ENCODE peak calls at places on chromosomes 2 and 18, in four cellular contexts. Z is GM04504, E is fibroblast of lung, C is ELR. S is an unnamed sample.

GRCh38 chr2:169542433-169542832 is 31.2 kb downstream of the FASTKD1 start:
- DNase-seq in Z (no peak), C (no peak), E (no peak), S (no peak)

GRCh38 chr2:37585982-37586621 is 85.3 kb downstream of the CDC42EP3 start:
- DNase-seq in E (peak), Z (peak), C (peak), S (peak)

GRCh38 chr2:67510745-67511144 is 113.6 kb downstream of the ETAA1 start:
- DNase-seq in C (no peak), E (peak), Z (no peak), S (no peak)

GRCh38 chr2:75790121-75790520 is 79.4 kb upstream of the GCFC2 start:
- DNase-seq in C (no peak), Z (no peak), E (no peak), S (no peak)

GRCh38 chr2:162242586-162243304 is 500 bp downstream of the FAP start:
- DNase-seq in E (peak), C (peak), Z (peak), S (peak)

GRCh38 chr2:172427990-172428840 is 829 bp downstream of the ITGA6 start:
- DNase-seq in C (peak), Z (no peak), E (peak), S (no peak)

GRCh38 chr18:75247041-75247551 is 36.5 kb downstream of the TSHZ1 start:
- DNase-seq in E (peak), C (no peak), Z (peak), S (no peak)

GRCh38 chr18:73288813-73289212 is 421.0 kb upstream of the NETO1 start:
- DNase-seq in C (no peak), E (no peak), Z (no peak), S (no peak)

GRCh38 chr2:26504002-26504401 is 26.1 kb upstream of the OTOF start:
- DNase-seq in C (no peak), E (no peak), Z (no peak), S (no peak)

GRCh38 chr2:207616185-207616584 is 9.0 kb downstream of the METTL21A start:
- DNase-seq in E (peak), C (peak), Z (no peak), S (no peak)

GRCh38 chr18:48547456-48548403 is 8.9 kb downstream of the CTIF start:
- DNase-seq in Z (peak), C (peak), E (peak), S (peak)

GRCh38 chr2:135124924-135125886 is 73.1 kb downstream of the RAB3GAP1 start:
- DNase-seq in E (peak), Z (no peak), C (peak), S (no peak)

GRCh38 chr2:44349506-44349905 is 11.8 kb downstream of the PREPL start:
- DNase-seq in Z (no peak), E (no peak), C (no peak), S (no peak)

GRCh38 chr18:54192415-54192814 is 32.1 kb downstream of the MBD2 start:
- DNase-seq in E (no peak), Z (no peak), C (no peak), S (no peak)

GRCh38 chr2:102262218-102263129 is 48.9 kb upstream of the IL1RL1 start:
- DNase-seq in Z (no peak), E (peak), C (no peak), S (no peak)

GRCh38 chr2:64730551-64731305 is 77.0 kb upstream of the SERTAD2 start:
- DNase-seq in E (peak), C (peak), Z (peak), S (no peak)

GRCh38 chr2:104746299-104746698 is 107.6 kb upstream of the POU3F3 start:
- DNase-seq in C (no peak), E (no peak), Z (no peak), S (no peak)